ENCODE peak calls at places on chromosome 5, in seven cellular contexts. One of them, this sample, is unnamed.

GRCh38 chr5:152270117-152270516 is 135.0 kb downstream of the NMUR2 start:
- DNase-seq in AG09309: no peak
- DNase-seq in astrocyte: peak
- DNase-seq in A549: no peak
- DNase-seq in lower lobe of right lung: no peak
- DNase-seq in AG10803: no peak
- DNase-seq in GM20000: no peak
- DNase-seq in this sample: no peak

GRCh38 chr5:979100-979817 is 29.3 kb upstream of the NKD2 start:
- DNase-seq in AG09309: no peak
- DNase-seq in astrocyte: no peak
- DNase-seq in A549: no peak
- DNase-seq in lower lobe of right lung: no peak
- DNase-seq in AG10803: no peak
- DNase-seq in GM20000: no peak
- DNase-seq in this sample: peak

GRCh38 chr5:152405145-152405544 is at the start of gene NMUR2:
- DNase-seq in AG09309: no peak
- DNase-seq in astrocyte: no peak
- DNase-seq in A549: peak
- DNase-seq in lower lobe of right lung: no peak
- DNase-seq in AG10803: no peak
- DNase-seq in GM20000: no peak
- DNase-seq in this sample: peak

GRCh38 chr5:152514827-152515397 is 109.8 kb upstream of the NMUR2 start:
- DNase-seq in AG09309: no peak
- DNase-seq in astrocyte: no peak
- DNase-seq in A549: peak
- DNase-seq in lower lobe of right lung: no peak
- DNase-seq in AG10803: peak
- DNase-seq in GM20000: peak
- DNase-seq in this sample: peak

GRCh38 chr5:82217917-82218316 is 60.2 kb downstream of the RPS23 start:
- DNase-seq in AG09309: no peak
- DNase-seq in astrocyte: no peak
- DNase-seq in A549: no peak
- DNase-seq in lower lobe of right lung: no peak
- DNase-seq in AG10803: no peak
- DNase-seq in GM20000: no peak
- DNase-seq in this sample: no peak

GRCh38 chr5:79552984-79553383 is 39.0 kb upstream of the HOMER1 start:
- DNase-seq in AG09309: no peak
- DNase-seq in astrocyte: no peak
- DNase-seq in A549: no peak
- DNase-seq in lower lobe of right lung: no peak
- DNase-seq in AG10803: peak
- DNase-seq in GM20000: no peak
- DNase-seq in this sample: no peak

GRCh38 chr5:31237159-31237558 is 43.7 kb downstream of the CDH6 start:
- DNase-seq in AG09309: no peak
- DNase-seq in astrocyte: no peak
- DNase-seq in A549: peak
- DNase-seq in lower lobe of right lung: no peak
- DNase-seq in AG10803: peak
- DNase-seq in GM20000: no peak
- DNase-seq in this sample: peak

GRCh38 chr5:74627511-74628120 is 12.9 kb downstream of the ENC1 start:
- DNase-seq in AG09309: no peak
- DNase-seq in astrocyte: no peak
- DNase-seq in A549: no peak
- DNase-seq in lower lobe of right lung: no peak
- DNase-seq in AG10803: no peak
- DNase-seq in GM20000: no peak
- DNase-seq in this sample: no peak

GRCh38 chr5:6902094-6902493 is 188.9 kb downstream of the TENT4A start:
- DNase-seq in AG09309: no peak
- DNase-seq in astrocyte: no peak
- DNase-seq in A549: no peak
- DNase-seq in lower lobe of right lung: no peak
- DNase-seq in AG10803: no peak
- DNase-seq in GM20000: no peak
- DNase-seq in this sample: no peak

GRCh38 chr5:108925073-108925472 is 177.4 kb downstream of the FER start:
- DNase-seq in AG09309: no peak
- DNase-seq in astrocyte: no peak
- DNase-seq in A549: no peak
- DNase-seq in lower lobe of right lung: no peak
- DNase-seq in AG10803: no peak
- DNase-seq in GM20000: no peak
- DNase-seq in this sample: no peak

GRCh38 chr5:108917596-108917995 is 169.9 kb downstream of the FER start:
- DNase-seq in AG09309: no peak
- DNase-seq in astrocyte: peak
- DNase-seq in A549: no peak
- DNase-seq in lower lobe of right lung: no peak
- DNase-seq in AG10803: no peak
- DNase-seq in GM20000: no peak
- DNase-seq in this sample: peak

GRCh38 chr5:108924457-108924961 is 176.8 kb downstream of the FER start:
- DNase-seq in AG09309: no peak
- DNase-seq in astrocyte: no peak
- DNase-seq in A549: peak
- DNase-seq in lower lobe of right lung: no peak
- DNase-seq in AG10803: no peak
- DNase-seq in GM20000: no peak
- DNase-seq in this sample: no peak

GRCh38 chr5:108919591-108920326 is 172.1 kb downstream of the FER start:
- DNase-seq in AG09309: no peak
- DNase-seq in astrocyte: no peak
- DNase-seq in A549: no peak
- DNase-seq in lower lobe of right lung: no peak
- DNase-seq in AG10803: no peak
- DNase-seq in GM20000: peak
- DNase-seq in this sample: no peak
- TF ChIP-seq CTCF in AG09309: no peak
- TF ChIP-seq CTCF in astrocyte: peak
- TF ChIP-seq CTCF in A549: peak
- TF ChIP-seq CTCF in lower lobe of right lung: no peak
- TF ChIP-seq CTCF in AG10803: peak
- TF ChIP-seq CTCF in GM20000: peak
- TF ChIP-seq CTCF in this sample: no peak

GRCh38 chr5:114360362-114360761 is 1.5 kb upstream of the KCNN2 start:
- DNase-seq in AG09309: no peak
- DNase-seq in astrocyte: no peak
- DNase-seq in A549: no peak
- DNase-seq in lower lobe of right lung: no peak
- DNase-seq in AG10803: no peak
- DNase-seq in GM20000: no peak
- DNase-seq in this sample: no peak

GRCh38 chr5:114355086-114355830 is 6.6 kb upstream of the KCNN2 start:
- DNase-seq in AG09309: no peak
- DNase-seq in astrocyte: no peak
- DNase-seq in A549: no peak
- DNase-seq in lower lobe of right lung: no peak
- DNase-seq in AG10803: no peak
- DNase-seq in GM20000: no peak
- DNase-seq in this sample: no peak

GRCh38 chr5:114360816-114361723 is 800 bp upstream of the KCNN2 start:
- DNase-seq in AG09309: no peak
- DNase-seq in astrocyte: no peak
- DNase-seq in A549: peak
- DNase-seq in lower lobe of right lung: no peak
- DNase-seq in AG10803: no peak
- DNase-seq in GM20000: peak
- DNase-seq in this sample: peak

GRCh38 chr5:114361724-114362196 is at the start of gene KCNN2:
- DNase-seq in AG09309: no peak
- DNase-seq in astrocyte: peak
- DNase-seq in A549: peak
- DNase-seq in lower lobe of right lung: peak
- DNase-seq in AG10803: peak
- DNase-seq in GM20000: peak
- DNase-seq in this sample: peak

DNA sequence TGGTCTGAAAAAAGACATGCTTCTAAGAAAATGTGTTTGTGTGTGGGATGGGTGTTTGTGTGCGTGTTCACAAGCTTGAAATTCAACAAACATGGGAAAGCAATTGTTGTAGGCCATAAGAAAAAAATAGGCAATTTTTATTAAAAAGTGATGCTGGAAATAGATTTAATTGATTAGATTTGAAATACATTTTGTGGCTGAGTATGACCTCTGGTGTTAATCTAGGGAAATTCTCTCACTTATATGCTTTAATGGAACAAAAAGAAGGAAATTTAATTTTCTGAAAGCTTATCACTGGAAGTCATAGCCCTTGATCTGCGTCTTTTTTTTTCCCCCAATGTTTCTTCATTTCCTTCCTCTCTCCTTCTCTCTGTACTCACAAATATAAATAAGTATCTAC is 3.5 kb upstream of the KCNN2 start:
- DNase-seq in AG09309: no peak
- DNase-seq in astrocyte: no peak
- DNase-seq in A549: no peak
- DNase-seq in lower lobe of right lung: no peak
- DNase-seq in AG10803: no peak
- DNase-seq in GM20000: no peak
- DNase-seq in this sample: no peak
- TF ChIP-seq CTCF in AG09309: no peak
- TF ChIP-seq CTCF in astrocyte: no peak
- TF ChIP-seq CTCF in A549: no peak
- TF ChIP-seq CTCF in lower lobe of right lung: no peak
- TF ChIP-seq CTCF in AG10803: no peak
- TF ChIP-seq CTCF in GM20000: no peak
- TF ChIP-seq CTCF in this sample: no peak

GRCh38 chr5:119313207-119313606 is 42.6 kb upstream of the TNFAIP8 start:
- DNase-seq in AG09309: no peak
- DNase-seq in astrocyte: no peak
- DNase-seq in A549: no peak
- DNase-seq in lower lobe of right lung: no peak
- DNase-seq in AG10803: no peak
- DNase-seq in GM20000: no peak
- DNase-seq in this sample: no peak

GRCh38 chr5:119313876-119314605 is 41.8 kb upstream of the TNFAIP8 start:
- DNase-seq in AG09309: no peak
- DNase-seq in astrocyte: no peak
- DNase-seq in A549: no peak
- DNase-seq in lower lobe of right lung: no peak
- DNase-seq in AG10803: no peak
- DNase-seq in GM20000: no peak
- DNase-seq in this sample: no peak

GRCh38 chr5:119316116-119316515 is 39.7 kb upstream of the TNFAIP8 start:
- DNase-seq in AG09309: no peak
- DNase-seq in astrocyte: no peak
- DNase-seq in A549: no peak
- DNase-seq in lower lobe of right lung: no peak
- DNase-seq in AG10803: no peak
- DNase-seq in GM20000: no peak
- DNase-seq in this sample: no peak

GRCh38 chr5:119318256-119318914 is 37.4 kb upstream of the TNFAIP8 start:
- DNase-seq in AG09309: no peak
- DNase-seq in astrocyte: no peak
- DNase-seq in A549: no peak
- DNase-seq in lower lobe of right lung: no peak
- DNase-seq in AG10803: no peak
- DNase-seq in GM20000: no peak
- DNase-seq in this sample: no peak

GRCh38 chr5:119315516-119315949 is 40.3 kb upstream of the TNFAIP8 start:
- DNase-seq in AG09309: no peak
- DNase-seq in astrocyte: no peak
- DNase-seq in A549: peak
- DNase-seq in lower lobe of right lung: no peak
- DNase-seq in AG10803: peak
- DNase-seq in GM20000: peak
- DNase-seq in this sample: peak
- TF ChIP-seq CTCF in AG09309: peak
- TF ChIP-seq CTCF in astrocyte: peak
- TF ChIP-seq CTCF in A549: peak
- TF ChIP-seq CTCF in lower lobe of right lung: peak
- TF ChIP-seq CTCF in AG10803: peak
- TF ChIP-seq CTCF in GM20000: peak
- TF ChIP-seq CTCF in this sample: peak

GRCh38 chr5:143741418-143741817 is 70.5 kb upstream of the HMHB1 start:
- DNase-seq in AG09309: no peak
- DNase-seq in astrocyte: no peak
- DNase-seq in A549: no peak
- DNase-seq in lower lobe of right lung: no peak
- DNase-seq in AG10803: no peak
- DNase-seq in GM20000: no peak
- DNase-seq in this sample: no peak
- TF ChIP-seq CTCF in AG09309: no peak
- TF ChIP-seq CTCF in astrocyte: no peak
- TF ChIP-seq CTCF in A549: no peak
- TF ChIP-seq CTCF in lower lobe of right lung: no peak
- TF ChIP-seq CTCF in AG10803: no peak
- TF ChIP-seq CTCF in GM20000: no peak
- TF ChIP-seq CTCF in this sample: no peak